ENCODE peak calls at places on chromosomes 12 and 14, in four cellular contexts. One of them, this sample, is unnamed.

GRCh38 chr14:70907996-70908917 is 998 bp downstream of the PCNX1 start:
- DNase-seq in H1: peak; percentile 88
- DNase-seq in K562: peak; percentile 15
- DNase-seq in HepG2: peak; percentile 70
- DNase-seq in this sample: no peak

GRCh38 chr12:30286345-30286926 is 409.2 kb downstream of the IPO8 start:
- DNase-seq in H1: no peak
- DNase-seq in K562: peak; percentile 9
- DNase-seq in HepG2: peak; percentile 6
- DNase-seq in this sample: peak; percentile 22

GRCh38 chr14:99116741-99117295 is 155.2 kb downstream of the BCL11B start:
- DNase-seq in H1: peak; percentile 19
- DNase-seq in K562: no peak
- DNase-seq in HepG2: no peak
- DNase-seq in this sample: no peak

GRCh38 chr12:19775241-19775640 is 335.9 kb downstream of the AEBP2 start:
- DNase-seq in H1: no peak
- DNase-seq in K562: no peak
- DNase-seq in HepG2: no peak
- DNase-seq in this sample: no peak

GRCh38 chr14:61553730-61554641 is 141.3 kb upstream of the HIF1A start:
- DNase-seq in H1: no peak
- DNase-seq in K562: no peak
- DNase-seq in HepG2: peak; percentile 99
- DNase-seq in this sample: no peak

GRCh38 chr14:51294951-51295350 is 54.9 kb downstream of the TMX1 start:
- DNase-seq in H1: no peak
- DNase-seq in K562: no peak
- DNase-seq in HepG2: no peak
- DNase-seq in this sample: no peak

GRCh38 chr12:119230804-119231203 is 52.1 kb downstream of the HSPB8 start:
- DNase-seq in H1: no peak
- DNase-seq in K562: no peak
- DNase-seq in HepG2: no peak
- DNase-seq in this sample: no peak

GRCh38 chr12:96425321-96425720 is 25.1 kb upstream of the CDK17 start:
- DNase-seq in H1: no peak
- DNase-seq in K562: no peak
- DNase-seq in HepG2: no peak
- DNase-seq in this sample: no peak

GRCh38 chr12:57740656-57741412 is 2.3 kb upstream of the AGAP2 start:
- DNase-seq in H1: no peak
- DNase-seq in K562: no peak
- DNase-seq in HepG2: no peak
- DNase-seq in this sample: no peak

GRCh38 chr12:14395059-14395778 is 29.7 kb downstream of the ATF7IP start:
- DNase-seq in H1: no peak
- DNase-seq in K562: peak; percentile 18
- DNase-seq in HepG2: no peak
- DNase-seq in this sample: no peak

GRCh38 chr12:65022441-65022840 is 98.7 kb downstream of the WIF1 start:
- DNase-seq in H1: no peak
- DNase-seq in K562: no peak
- DNase-seq in HepG2: peak; percentile 23
- DNase-seq in this sample: no peak

GRCh38 chr14:72559227-72559626 is 334.7 kb downstream of the DPF3 start:
- DNase-seq in H1: no peak
- DNase-seq in K562: no peak
- DNase-seq in HepG2: no peak
- DNase-seq in this sample: no peak

GRCh38 chr14:101505216-101505970 is 55.9 kb upstream of the DIO3 start:
- DNase-seq in H1: no peak
- DNase-seq in K562: no peak
- DNase-seq in HepG2: no peak
- DNase-seq in this sample: no peak

GRCh38 chr14:60616326-60617044 is 32.8 kb downstream of the SIX1 start:
- DNase-seq in H1: no peak
- DNase-seq in K562: no peak
- DNase-seq in HepG2: peak; percentile 7
- DNase-seq in this sample: no peak

GRCh38 chr14:53796734-53797133 is 159.9 kb downstream of the BMP4 start:
- DNase-seq in H1: no peak
- DNase-seq in K562: no peak
- DNase-seq in HepG2: no peak
- DNase-seq in this sample: no peak

GRCh38 chr14:50816419-50817047 is 14.4 kb downstream of the NIN start:
- DNase-seq in H1: no peak
- DNase-seq in K562: no peak
- DNase-seq in HepG2: peak; percentile 34
- DNase-seq in this sample: no peak

GRCh38 chr12:121050725-121051124 is 11.7 kb upstream of the OASL start:
- DNase-seq in H1: no peak
- DNase-seq in K562: peak; percentile 23
- DNase-seq in HepG2: no peak
- DNase-seq in this sample: no peak

GRCh38 chr12:127455347-127456265 is 811.4 kb upstream of the TMEM132C start:
- DNase-seq in H1: peak; percentile 90
- DNase-seq in K562: no peak
- DNase-seq in HepG2: no peak
- DNase-seq in this sample: no peak

GRCh38 chr12:130971871-130972588 is 18.3 kb downstream of the ADGRD1 start:
- DNase-seq in H1: no peak
- DNase-seq in K562: no peak
- DNase-seq in HepG2: peak; percentile 68
- DNase-seq in this sample: no peak

GRCh38 chr14:24379907-24380746 is 12.1 kb downstream of the NFATC4 start:
- DNase-seq in H1: no peak
- DNase-seq in K562: no peak
- DNase-seq in HepG2: no peak
- DNase-seq in this sample: no peak

GRCh38 chr12:40963761-40964160 is 224.4 kb upstream of the PDZRN4 start:
- DNase-seq in H1: no peak
- DNase-seq in K562: no peak
- DNase-seq in HepG2: no peak
- DNase-seq in this sample: no peak

GRCh38 chr14:63174760-63175191 is 29.5 kb upstream of the RHOJ start:
- DNase-seq in H1: no peak
- DNase-seq in K562: peak; percentile 5
- DNase-seq in HepG2: peak; percentile 45
- DNase-seq in this sample: peak; percentile 12
- TF ChIP-seq FOSL1 in H1: no peak
- TF ChIP-seq FOSL1 in K562: no peak
- TF ChIP-seq FOSL1 in HepG2: no peak
- TF ChIP-seq FOSL1 in this sample: no peak

GRCh38 chr12:45522227-45522626 is 207.3 kb upstream of the ARID2 start:
- DNase-seq in H1: no peak
- DNase-seq in K562: no peak
- DNase-seq in HepG2: no peak
- DNase-seq in this sample: no peak
- H2AFZ ChIP-seq in H1: peak overlapping the region; percentile 70
- H2AFZ ChIP-seq in K562: peak overlapping the region; percentile 38
- H2AFZ ChIP-seq in HepG2: no peak overlapping the region
- H2AFZ ChIP-seq in this sample: no peak overlapping the region

DNA sequence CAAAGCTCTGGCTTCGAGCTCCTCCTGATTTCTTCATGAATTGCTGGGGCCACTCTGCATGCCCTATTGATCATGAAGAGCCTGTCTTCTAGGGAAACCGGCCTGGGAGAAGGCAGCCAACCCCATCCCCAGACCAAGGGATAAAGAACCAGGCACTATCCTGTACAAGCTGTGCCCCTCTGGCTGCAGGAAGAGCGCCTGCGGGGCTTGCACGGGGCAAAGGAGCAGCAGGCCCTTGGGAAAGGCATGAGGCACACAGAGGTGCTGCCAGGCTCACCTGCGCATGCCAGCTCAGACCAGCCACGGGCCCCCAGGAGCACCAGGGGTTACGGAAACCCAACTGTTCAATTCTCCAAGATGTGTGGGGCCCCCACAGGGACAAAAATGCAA is 2.1 kb downstream of the ITPK1 start:
- DNase-seq in H1: no peak
- DNase-seq in K562: no peak
- DNase-seq in HepG2: no peak
- DNase-seq in this sample: no peak
- TF ChIP-seq FOSL1 in H1: no peak
- TF ChIP-seq FOSL1 in K562: no peak
- TF ChIP-seq FOSL1 in HepG2: no peak
- TF ChIP-seq FOSL1 in this sample: no peak

GRCh38 chr12:53756300-53757094 is 4.7 kb upstream of the CISTR start:
- DNase-seq in H1: peak; percentile 56
- DNase-seq in K562: no peak
- DNase-seq in HepG2: no peak
- DNase-seq in this sample: no peak
- H2AFZ ChIP-seq in H1: no peak overlapping the region
- H2AFZ ChIP-seq in K562: peak overlapping the region; percentile 52
- H2AFZ ChIP-seq in HepG2: no peak overlapping the region
- H2AFZ ChIP-seq in this sample: peak overlapping the region; percentile 96

DNA sequence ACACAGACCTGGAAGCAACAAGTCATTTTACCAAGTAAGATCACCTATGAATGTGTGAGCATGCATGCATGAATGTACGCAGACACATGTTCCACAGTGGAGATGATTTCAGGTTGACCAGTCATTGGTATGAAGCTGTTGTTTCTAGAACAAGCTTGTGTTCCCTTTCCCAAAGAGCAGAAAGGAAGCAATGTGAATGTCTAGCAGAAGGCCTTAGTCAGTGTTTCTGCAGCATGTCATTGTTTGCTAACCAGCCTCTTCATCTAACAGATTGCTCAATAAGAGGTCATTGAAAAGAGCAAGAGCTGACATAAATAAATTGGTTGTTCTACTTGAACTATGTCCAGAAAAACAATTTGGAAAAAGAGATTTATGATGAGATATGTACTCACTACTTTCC is 191.4 kb downstream of the PLCZ1 start:
- DNase-seq in H1: no peak
- DNase-seq in K562: no peak
- DNase-seq in HepG2: peak; percentile 18
- DNase-seq in this sample: no peak
- TF ChIP-seq FOSL1 in H1: no peak
- TF ChIP-seq FOSL1 in K562: no peak
- TF ChIP-seq FOSL1 in HepG2: no peak
- TF ChIP-seq FOSL1 in this sample: no peak

DNA sequence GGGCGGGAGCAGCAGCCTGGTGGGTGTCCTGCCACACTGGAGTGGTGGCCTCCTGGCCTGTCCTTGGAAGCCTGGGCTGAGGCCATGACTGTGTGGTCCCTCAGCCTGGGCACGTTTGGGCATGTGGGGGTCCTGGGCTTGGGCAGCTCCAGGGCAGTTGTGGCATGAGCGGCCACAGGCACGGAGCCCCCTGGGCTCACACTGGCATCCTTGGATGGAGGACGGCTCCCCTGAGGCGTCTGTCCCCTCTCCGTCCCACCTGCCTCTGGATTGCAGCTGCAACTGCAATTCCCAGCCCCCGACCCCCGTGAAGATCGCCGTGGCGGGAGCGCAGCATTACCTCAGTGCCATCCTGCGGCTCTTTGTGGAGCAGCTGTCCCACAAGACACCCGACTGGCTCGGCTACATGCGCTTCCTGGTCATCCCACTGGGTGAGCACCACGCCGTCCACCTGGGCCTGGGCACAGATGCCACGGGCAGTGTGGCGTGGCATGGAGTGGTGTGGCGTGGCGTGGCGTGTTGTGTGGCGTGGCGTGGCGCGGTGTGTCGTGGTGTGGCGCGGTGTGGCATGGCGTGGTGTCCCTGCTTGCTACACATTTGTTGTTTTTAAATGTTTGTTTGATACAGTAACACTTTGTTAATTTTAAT is 15.1 kb upstream of the TEX22 start:
- DNase-seq in H1: no peak
- DNase-seq in K562: no peak
- DNase-seq in HepG2: no peak
- DNase-seq in this sample: no peak
- H2AFZ ChIP-seq in H1: no peak overlapping the region
- H2AFZ ChIP-seq in K562: no peak overlapping the region
- H2AFZ ChIP-seq in HepG2: no peak overlapping the region
- H2AFZ ChIP-seq in this sample: no peak overlapping the region